ENCODE peak calls at places on chromosomes 12 and 14, in six cellular contexts. T, Q, X, R, O and P are unnamed samples. For H3K9me3, the result is how much of the 10 kb centered on the place peaks cover.

GRCh38 chr12:31120392-31121008 is 46.8 kb downstream of the DDX11 start:
- DNase-seq in T (no peak), Q (no peak), X (no peak), R (no peak), O (peak), P (no peak)

GRCh38 chr12:107491856-107492255 is 193.7 kb upstream of the PWP1 start:
- DNase-seq in T (no peak), Q (no peak), X (no peak), R (peak), O (no peak), P (no peak)

GRCh38 chr14:24398943-24399801 is at the start of gene NYNRIN:
- DNase-seq in T (no peak), Q (no peak), X (peak), R (peak), O (peak), P (no peak)

GRCh38 chr12:117485984-117486839 is 124.8 kb upstream of the NOS1 start:
- DNase-seq in T (no peak), Q (no peak), X (no peak), R (no peak), O (no peak), P (no peak)

GRCh38 chr14:99173086-99173485 is 98.9 kb downstream of the BCL11B start:
- DNase-seq in T (no peak), Q (no peak), X (no peak), R (no peak), O (no peak), P (no peak)

GRCh38 chr14:53401646-53402045 is 248.5 kb upstream of the DDHD1 start:
- DNase-seq in T (no peak), Q (no peak), X (no peak), R (no peak), O (no peak), P (no peak)

GRCh38 chr14:75123991-75124390 is 2.9 kb downstream of the NEK9 start:
- DNase-seq in T (no peak), Q (no peak), X (no peak), R (peak), O (no peak), P (no peak)

GRCh38 chr14:42149609-42150261 is 543.1 kb downstream of the LRFN5 start:
- DNase-seq in T (no peak), Q (peak), X (no peak), R (no peak), O (no peak), P (no peak)

GRCh38 chr12:113385282-113385882 is 18.3 kb downstream of the SDS start:
- DNase-seq in T (no peak), Q (no peak), X (no peak), R (no peak), O (no peak), P (no peak)

GRCh38 chr14:59199205-59199604 is 10.7 kb downstream of the DAAM1 start:
- DNase-seq in T (no peak), Q (no peak), X (no peak), R (no peak), O (no peak), P (no peak)

GRCh38 chr12:82800185-82800584 is 113.5 kb downstream of the TMTC2 start:
- DNase-seq in T (no peak), Q (no peak), X (no peak), R (no peak), O (no peak), P (no peak)

GRCh38 chr14:69812725-69813124 is 15.7 kb upstream of the SLC10A1 start:
- DNase-seq in T (no peak), Q (no peak), X (no peak), R (peak), O (no peak), P (no peak)

GRCh38 chr12:113347107-113347506 is 11.3 kb upstream of the PLBD2 start:
- DNase-seq in T (no peak), Q (no peak), X (no peak), R (no peak), O (no peak), P (no peak)

GRCh38 chr14:74763803-74764531 is 851 bp downstream of the YLPM1 start:
- DNase-seq in T (no peak), Q (no peak), X (no peak), R (peak), O (no peak), P (no peak)

GRCh38 chr14:88871429-88871828 is 47.0 kb downstream of the TTC8 start:
- DNase-seq in T (no peak), Q (no peak), X (no peak), R (no peak), O (no peak), P (no peak)

GRCh38 chr12:4819654-4820053 is 90.1 kb upstream of the KCNA1 start:
- DNase-seq in T (no peak), Q (no peak), X (no peak), R (no peak), O (no peak), P (no peak)

GRCh38 chr12:76329163-76329562 is 19.1 kb downstream of the BBS10 start:
- DNase-seq in T (no peak), Q (no peak), X (no peak), R (peak), O (no peak), P (no peak)

GRCh38 chr14:50768220-50768619 is 62.7 kb downstream of the NIN start:
- DNase-seq in T (no peak), Q (no peak), X (no peak), R (no peak), O (no peak), P (no peak)

GRCh38 chr12:71562681-71563595 is 100.7 kb downstream of the ZFC3H1 start:
- DNase-seq in T (no peak), Q (no peak), X (no peak), R (no peak), O (no peak), P (no peak)

GRCh38 chr14:95261616-95262510 is 57.8 kb downstream of the CLMN start:
- DNase-seq in T (no peak), Q (no peak), X (no peak), R (no peak), O (no peak), P (no peak)

GRCh38 chr14:78403278-78403815 is 233.2 kb downstream of the NRXN3 start:
- DNase-seq in T (no peak), Q (no peak), X (no peak), R (peak), O (no peak), P (no peak)

DNA sequence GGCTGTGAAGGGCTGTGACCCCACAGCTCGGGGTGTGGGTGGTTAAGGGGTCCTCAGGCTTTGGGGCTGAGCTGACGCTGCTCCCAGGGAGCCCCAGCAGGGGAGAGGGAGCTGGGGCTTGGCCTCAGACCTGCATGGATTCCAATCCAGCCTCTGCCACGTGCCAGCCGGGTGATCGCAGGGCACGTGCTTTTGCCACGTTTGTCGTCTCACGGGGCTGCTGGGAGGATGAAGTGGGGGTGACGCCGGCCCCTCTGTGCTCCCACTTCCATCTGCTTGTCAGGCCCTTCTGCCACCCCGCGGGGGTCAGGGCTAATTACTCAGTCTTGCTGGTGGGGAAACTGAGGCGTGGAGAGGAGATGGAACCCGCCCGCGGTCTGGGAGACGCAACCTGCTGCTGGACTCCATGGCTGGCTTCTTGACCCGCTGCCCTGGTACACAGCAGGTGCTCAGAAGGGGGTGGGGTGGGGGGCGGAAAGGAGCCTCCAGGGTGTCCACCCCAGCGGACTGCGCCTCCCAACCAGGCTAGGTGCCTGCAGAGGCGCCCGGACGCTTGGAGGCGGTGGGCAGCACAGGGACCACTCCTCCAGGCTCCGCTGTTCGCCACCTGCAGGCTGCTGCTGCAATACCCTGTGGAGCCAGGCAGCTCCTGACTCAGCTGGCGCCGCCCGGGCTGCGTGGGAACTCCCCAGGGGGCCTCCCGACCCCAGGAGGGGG is 36.4 kb upstream of the PRIMA1 start:
- DNase-seq in T (no peak), Q (no peak), X (no peak), R (no peak), O (peak), P (no peak)
- H3K9me3 ChIP-seq in T (under half), Q (under half), X (under half), R (under half), O (under half), P (under half)

DNA sequence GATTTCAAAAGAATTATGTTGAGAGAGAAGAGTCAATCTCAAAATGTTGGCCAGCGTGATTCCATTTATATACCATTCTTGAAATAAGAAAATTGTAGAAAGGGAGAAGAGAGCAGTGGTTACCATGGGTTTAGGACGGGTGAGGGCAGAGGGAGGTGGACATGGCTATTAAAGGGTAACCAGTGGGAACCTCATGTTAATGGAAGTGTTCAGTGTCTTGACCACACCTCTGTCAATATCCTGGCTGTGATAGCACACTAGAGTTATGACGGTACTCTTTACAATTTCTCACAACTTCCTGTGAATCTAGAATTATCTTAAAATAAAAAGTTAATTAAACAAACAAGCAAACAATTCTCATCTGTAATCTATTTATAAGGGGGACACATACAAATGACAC is 821.2 kb downstream of the VRK1 start:
- DNase-seq in T (no peak), Q (no peak), X (no peak), R (no peak), O (no peak), P (no peak)
- H3K9me3 ChIP-seq in T (under half), Q (under half), X (under half), R (under half), O (under half), P (under half)

GRCh38 chr12:34603382-34604035 is 581.2 kb downstream of the ALG10 start:
- DNase-seq in T (no peak), Q (no peak), X (no peak), R (no peak), O (peak), P (no peak)
- H3K9me3 ChIP-seq in T (half or more), Q (under half), X (under half), R (under half), O (half or more), P (under half)

GRCh38 chr12:34399631-34400422 is 377.5 kb downstream of the ALG10 start:
- DNase-seq in T (no peak), Q (no peak), X (peak), R (no peak), O (peak), P (peak)
- H3K9me3 ChIP-seq in T (under half), Q (under half), X (under half), R (under half), O (half or more), P (under half)

GRCh38 chr14:40216976-40217375 is 784.7 kb upstream of the FBXO33 start:
- DNase-seq in T (no peak), Q (no peak), X (no peak), R (no peak), O (peak), P (no peak)
- H3K9me3 ChIP-seq in T (under half), Q (under half), X (under half), R (under half), O (under half), P (under half)

GRCh38 chr14:105844810-105845724 is 318.7 kb downstream of the TMEM121 start:
- DNase-seq in T (no peak), Q (no peak), X (peak), R (no peak), O (peak), P (peak)
- H3K9me3 ChIP-seq in T (under half), Q (under half), X (under half), R (under half), O (under half), P (under half)

GRCh38 chr14:27389402-27389801 is 791.6 kb upstream of the NOVA1 start:
- DNase-seq in T (no peak), Q (no peak), X (no peak), R (no peak), O (no peak), P (no peak)
- H3K9me3 ChIP-seq in T (under half), Q (under half), X (under half), R (under half), O (under half), P (under half)

DNA sequence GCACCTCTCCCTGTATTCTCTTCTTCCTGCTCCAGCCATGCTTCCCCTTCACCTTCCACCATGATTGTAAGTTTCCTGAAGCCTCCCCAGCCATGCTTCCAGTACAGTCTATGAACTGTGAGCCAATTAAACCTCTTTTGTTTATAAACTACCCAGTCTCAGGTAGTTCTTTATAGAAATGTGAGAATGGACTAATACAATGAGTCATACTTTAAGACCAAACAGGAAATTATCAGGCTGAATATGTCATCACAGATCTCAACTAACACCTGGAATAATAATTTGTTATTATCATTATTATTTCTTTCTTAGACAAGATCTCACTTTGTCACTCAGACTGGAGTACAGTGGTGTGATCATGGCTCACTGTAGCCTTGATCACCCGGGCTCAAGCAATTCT is 85.4 kb downstream of the KCNMB4 start:
- DNase-seq in T (no peak), Q (no peak), X (no peak), R (no peak), O (no peak), P (no peak)
- H3K9me3 ChIP-seq in T (under half), Q (under half), X (under half), R (under half), O (under half), P (under half)